ENCODE peak calls at places on chromosomes 1 and 21, in ten cellular contexts. Z, C, N, E, I, G, U, L, M and X are unnamed samples.

GRCh38 chr1:30695481-30695880 is 27.9 kb downstream of the MATN1 start:
- DNase-seq in C (no peak), G (no peak), U (no peak), Z (no peak), L (no peak), E (no peak), M (no peak), I (peak), N (no peak), X (no peak)

GRCh38 chr1:211910136-211910884 is 79.7 kb upstream of the LPGAT1 start:
- DNase-seq in N (no peak), U (no peak), I (no peak), Z (no peak), G (no peak), C (no peak), E (no peak), M (no peak), L (peak), X (no peak)

GRCh38 chr1:201259476-201260235 is 23.6 kb upstream of the PKP1 start:
- DNase-seq in C (no peak), Z (no peak), I (peak), G (peak), U (no peak), N (no peak), M (no peak), L (peak), E (no peak), X (peak)

GRCh38 chr1:208203848-208204609 is 40.2 kb downstream of the PLXNA2 start:
- DNase-seq in M (no peak), L (no peak), E (no peak), G (no peak), C (no peak), U (no peak), I (peak), N (no peak), Z (no peak), X (no peak)

GRCh38 chr1:227996187-227996950 is 10.4 kb upstream of the WNT3A start:
- DNase-seq in L (no peak), Z (no peak), U (no peak), N (no peak), I (no peak), M (no peak), G (peak), E (no peak), C (no peak), X (no peak)

GRCh38 chr21:39645331-39645730 is 32.6 kb downstream of the B3GALT5 start:
- DNase-seq in L (no peak), Z (no peak), I (no peak), G (peak), U (no peak), E (no peak), C (no peak), M (no peak), N (no peak), X (no peak)

GRCh38 chr1:19923137-19923952 is at the start of gene PLA2G2E:
- DNase-seq in M (no peak), I (no peak), Z (no peak), G (no peak), L (peak), U (no peak), N (no peak), E (no peak), C (peak), X (no peak)

GRCh38 chr1:51214615-51215131 is 21.4 kb upstream of the RNF11 start:
- DNase-seq in I (peak), G (no peak), L (no peak), M (no peak), U (no peak), Z (no peak), C (no peak), E (no peak), N (no peak), X (no peak)

GRCh38 chr1:29344336-29344735 is 108.0 kb downstream of the PTPRU start:
- DNase-seq in U (no peak), M (no peak), G (no peak), Z (no peak), N (no peak), L (no peak), E (no peak), C (no peak), I (no peak), X (no peak)

GRCh38 chr1:104592926-104593325 is 843.2 kb downstream of the AMY1C start:
- DNase-seq in Z (no peak), U (no peak), C (no peak), I (no peak), E (no peak), N (peak), M (no peak), L (no peak), G (no peak), X (no peak)

GRCh38 chr1:228341450-228341813 is 65.2 kb downstream of the TRIM11 start:
- DNase-seq in C (no peak), E (no peak), G (peak), L (no peak), U (no peak), Z (peak), M (no peak), N (no peak), I (no peak), X (no peak)

GRCh38 chr1:96362623-96363022 is 359.0 kb upstream of the PTBP2 start:
- DNase-seq in C (no peak), N (peak), M (no peak), U (no peak), L (no peak), G (no peak), E (no peak), I (peak), Z (no peak), X (no peak)

GRCh38 chr21:43866233-43866632 is 1.2 kb downstream of the AGPAT3 start:
- DNase-seq in M (no peak), E (peak), G (no peak), I (peak), L (peak), U (peak), C (no peak), Z (peak), N (no peak), X (no peak)

GRCh38 chr1:10917513-10918454 is 94.7 kb upstream of the TARDBP start:
- DNase-seq in L (no peak), G (no peak), E (no peak), C (no peak), N (no peak), I (no peak), Z (no peak), U (no peak), M (no peak), X (no peak)

GRCh38 chr21:43734830-43735229 is 15.9 kb downstream of the PDXK start:
- DNase-seq in C (no peak), L (no peak), M (no peak), N (no peak), I (no peak), Z (no peak), E (no peak), G (no peak), U (no peak), X (no peak)

GRCh38 chr1:29649375-29650040 is 413.2 kb downstream of the PTPRU start:
- DNase-seq in U (no peak), N (no peak), Z (no peak), G (peak), C (no peak), I (no peak), M (no peak), L (no peak), E (no peak), X (no peak)

GRCh38 chr1:167627615-167627864 is 2.5 kb upstream of the RCSD1 start:
- DNase-seq in M (no peak), L (no peak), N (no peak), I (no peak), U (no peak), Z (no peak), G (no peak), C (no peak), E (no peak), X (no peak)

GRCh38 chr21:29306920-29307319 is 8.2 kb downstream of the BACH1 start:
- DNase-seq in N (no peak), M (no peak), G (no peak), C (no peak), E (no peak), U (no peak), I (no peak), L (no peak), Z (no peak), X (no peak)

GRCh38 chr21:41878831-41879189 is 334 bp downstream of the PRDM15 start:
- DNase-seq in Z (peak), U (peak), L (peak), I (peak), N (peak), C (peak), G (peak), M (peak), E (peak), X (peak)

GRCh38 chr1:9901148-9902059 is 8.7 kb downstream of the CTNNBIP1 start:
- DNase-seq in Z (peak), N (no peak), E (no peak), C (no peak), U (no peak), M (no peak), G (no peak), I (no peak), L (peak), X (no peak)

GRCh38 chr1:158053276-158053675 is 59.8 kb downstream of the KIRREL1 start:
- DNase-seq in N (no peak), E (no peak), C (no peak), L (no peak), I (peak), M (no peak), G (no peak), Z (no peak), U (no peak), X (no peak)

GRCh38 chr1:22330092-22330762 is 121.4 kb upstream of the ZBTB40 start:
- DNase-seq in M (no peak), L (no peak), C (no peak), N (no peak), G (no peak), U (no peak), E (no peak), I (no peak), Z (no peak), X (no peak)

GRCh38 chr1:98053471-98054366 is 132.9 kb upstream of the DPYD start:
- DNase-seq in M (peak), U (no peak), G (peak), I (peak), L (peak), E (peak), Z (peak), N (no peak), C (peak), X (peak)

GRCh38 chr1:10943991-10944730 is 68.3 kb upstream of the TARDBP start:
- DNase-seq in Z (no peak), M (no peak), G (no peak), E (no peak), I (peak), N (no peak), C (no peak), U (no peak), L (peak), X (no peak)

GRCh38 chr21:46056450-46056903 is 41.4 kb upstream of the COL6A2 start:
- DNase-seq in Z (peak), N (no peak), C (no peak), I (peak), E (no peak), G (peak), U (no peak), L (no peak), M (no peak), X (no peak)

GRCh38 chr1:56508523-56508983 is 70.8 kb downstream of the PLPP3 start:
- DNase-seq in I (peak), U (no peak), Z (peak), M (no peak), N (no peak), C (no peak), E (no peak), L (peak), G (no peak), X (no peak)

GRCh38 chr1:234208351-234208750 is 164.9 kb upstream of the COA6 start:
- DNase-seq in M (no peak), U (no peak), C (no peak), I (no peak), G (no peak), L (no peak), N (no peak), Z (no peak), E (no peak), X (no peak)

GRCh38 chr1:46133181-46133658 is 791 bp upstream of the PIK3R3 start:
- DNase-seq in M (no peak), C (peak), U (peak), Z (peak), E (peak), N (no peak), L (no peak), G (no peak), I (peak), X (peak)

GRCh38 chr1:14366361-14367018 is 232.0 kb upstream of the KAZN start:
- DNase-seq in Z (peak), N (no peak), M (peak), L (no peak), I (peak), U (no peak), E (no peak), G (no peak), C (peak), X (peak)

GRCh38 chr21:15706686-15707085 is 23.1 kb upstream of the USP25 start:
- DNase-seq in E (no peak), L (peak), N (no peak), G (no peak), Z (no peak), C (no peak), U (no peak), M (no peak), I (peak), X (peak)

GRCh38 chr21:41720250-41720649 is 46.6 kb downstream of the RIPK4 start:
- DNase-seq in I (no peak), L (no peak), U (no peak), G (no peak), E (no peak), M (no peak), N (no peak), Z (no peak), C (no peak), X (no peak)

GRCh38 chr1:59292557-59292956 is 4.3 kb upstream of the FGGY start:
- DNase-seq in N (no peak), L (peak), U (no peak), I (peak), Z (no peak), E (no peak), M (no peak), G (no peak), C (no peak), X (no peak)

GRCh38 chr1:48246727-48247126 is 24.2 kb downstream of the SLC5A9 start:
- DNase-seq in C (no peak), N (no peak), G (no peak), Z (peak), U (no peak), M (no peak), L (peak), E (no peak), I (no peak), X (no peak)

GRCh38 chr1:88691540-88691939 is 7.5 kb downstream of the PKN2 start:
- DNase-seq in M (no peak), G (no peak), Z (no peak), C (no peak), E (no peak), I (no peak), N (no peak), L (no peak), U (no peak), X (no peak)

GRCh38 chr1:33758698-33759097 is 105.2 kb upstream of the HMGB4 start:
- DNase-seq in Z (peak), U (no peak), G (peak), M (no peak), E (no peak), I (peak), N (no peak), L (peak), C (no peak), X (no peak)

GRCh38 chr21:40976198-40977114 is 129.5 kb upstream of the DSCAM start:
- DNase-seq in C (no peak), I (no peak), N (no peak), G (no peak), U (no peak), M (no peak), E (no peak), Z (no peak), L (peak), X (no peak)

GRCh38 chr1:183349201-183349711 is 68.9 kb downstream of the NMNAT2 start:
- DNase-seq in I (peak), E (no peak), Z (no peak), G (no peak), C (no peak), L (no peak), U (no peak), M (no peak), N (no peak), X (no peak)

GRCh38 chr1:6523566-6523965 is 30.7 kb downstream of the NOL9 start:
- DNase-seq in Z (no peak), U (no peak), L (peak), N (no peak), C (no peak), I (peak), M (no peak), G (no peak), E (no peak), X (peak)

GRCh38 chr1:74010206-74010605 is 187.8 kb downstream of the LRRIQ3 start:
- DNase-seq in U (no peak), L (peak), I (no peak), Z (no peak), C (no peak), G (no peak), M (no peak), E (no peak), N (no peak), X (no peak)

GRCh38 chr1:8424539-8425116 is 106.7 kb downstream of the SLC45A1 start:
- DNase-seq in M (no peak), I (no peak), Z (peak), N (peak), E (no peak), U (no peak), L (peak), G (no peak), C (no peak), X (peak)